ENCODE peak calls at places on chromosomes 11 and 22, in seven cellular contexts. One of them, this sample, is unnamed. For H3K4me1, the result is how much of the 10 kb centered on the place peaks cover.

GRCh38 chr11:76615950-76616349 is 54.6 kb downstream of the LRRC32 start:
- DNase-seq in thoracic aorta: peak
- DNase-seq in kidney: no peak
- DNase-seq in transverse colon: peak
- DNase-seq in fibroblast of lung: peak
- DNase-seq in HCT116: no peak
- DNase-seq in body of pancreas: no peak
- DNase-seq in this sample: peak

GRCh38 chr11:4559527-4560440 is 14.8 kb downstream of the OR52M1 start:
- DNase-seq in thoracic aorta: no peak
- DNase-seq in kidney: no peak
- DNase-seq in transverse colon: no peak
- DNase-seq in fibroblast of lung: no peak
- DNase-seq in HCT116: no peak
- DNase-seq in body of pancreas: peak
- DNase-seq in this sample: no peak

GRCh38 chr11:1055109-1055703 is 18.7 kb upstream of the MUC6 start:
- DNase-seq in thoracic aorta: no peak
- DNase-seq in kidney: peak
- DNase-seq in transverse colon: no peak
- DNase-seq in fibroblast of lung: no peak
- DNase-seq in HCT116: no peak
- DNase-seq in body of pancreas: no peak
- DNase-seq in this sample: no peak

GRCh38 chr22:19815093-19815822 is 39.4 kb downstream of the GNB1L start:
- DNase-seq in thoracic aorta: no peak
- DNase-seq in kidney: no peak
- DNase-seq in transverse colon: no peak
- DNase-seq in fibroblast of lung: no peak
- DNase-seq in HCT116: no peak
- DNase-seq in body of pancreas: no peak
- DNase-seq in this sample: no peak

GRCh38 chr11:77071077-77071476 is 4.3 kb downstream of the CAPN5 start:
- DNase-seq in thoracic aorta: no peak
- DNase-seq in kidney: no peak
- DNase-seq in transverse colon: peak
- DNase-seq in fibroblast of lung: no peak
- DNase-seq in HCT116: no peak
- DNase-seq in body of pancreas: no peak
- DNase-seq in this sample: no peak

GRCh38 chr11:104090767-104091166 is 54.3 kb downstream of the DDI1 start:
- DNase-seq in thoracic aorta: no peak
- DNase-seq in kidney: no peak
- DNase-seq in transverse colon: no peak
- DNase-seq in fibroblast of lung: peak
- DNase-seq in HCT116: no peak
- DNase-seq in body of pancreas: no peak
- DNase-seq in this sample: no peak

GRCh38 chr11:5691963-5692358 is 2.4 kb downstream of the TRIM22 start:
- DNase-seq in thoracic aorta: no peak
- DNase-seq in kidney: no peak
- DNase-seq in transverse colon: no peak
- DNase-seq in fibroblast of lung: no peak
- DNase-seq in HCT116: no peak
- DNase-seq in body of pancreas: no peak
- DNase-seq in this sample: no peak

GRCh38 chr11:80505771-80506170 is 1064.9 kb upstream of the TENM4 start:
- DNase-seq in thoracic aorta: no peak
- DNase-seq in kidney: no peak
- DNase-seq in transverse colon: no peak
- DNase-seq in fibroblast of lung: no peak
- DNase-seq in HCT116: no peak
- DNase-seq in body of pancreas: no peak
- DNase-seq in this sample: no peak

GRCh38 chr22:37985050-37985585 is 763 bp upstream of the SOX10 start:
- DNase-seq in thoracic aorta: no peak
- DNase-seq in kidney: no peak
- DNase-seq in transverse colon: no peak
- DNase-seq in fibroblast of lung: no peak
- DNase-seq in HCT116: no peak
- DNase-seq in body of pancreas: no peak
- DNase-seq in this sample: no peak

GRCh38 chr11:106288057-106288456 is 210.6 kb downstream of the AASDHPPT start:
- DNase-seq in thoracic aorta: no peak
- DNase-seq in kidney: no peak
- DNase-seq in transverse colon: no peak
- DNase-seq in fibroblast of lung: no peak
- DNase-seq in HCT116: no peak
- DNase-seq in body of pancreas: no peak
- DNase-seq in this sample: no peak

GRCh38 chr22:23896166-23896522 is 2.0 kb downstream of the MIF start:
- DNase-seq in thoracic aorta: no peak
- DNase-seq in kidney: no peak
- DNase-seq in transverse colon: no peak
- DNase-seq in fibroblast of lung: no peak
- DNase-seq in HCT116: no peak
- DNase-seq in body of pancreas: no peak
- DNase-seq in this sample: no peak

GRCh38 chr22:23896523-23897186 is 2.5 kb downstream of the MIF start:
- DNase-seq in thoracic aorta: no peak
- DNase-seq in kidney: peak
- DNase-seq in transverse colon: no peak
- DNase-seq in fibroblast of lung: no peak
- DNase-seq in HCT116: no peak
- DNase-seq in body of pancreas: no peak
- DNase-seq in this sample: no peak

GRCh38 chr22:23894710-23895598 is 771 bp downstream of the MIF start:
- DNase-seq in thoracic aorta: peak
- DNase-seq in kidney: peak
- DNase-seq in transverse colon: peak
- DNase-seq in fibroblast of lung: peak
- DNase-seq in HCT116: peak
- DNase-seq in body of pancreas: peak
- DNase-seq in this sample: no peak

GRCh38 chr22:23893957-23894709 is at the start of gene MIF:
- DNase-seq in thoracic aorta: peak
- DNase-seq in kidney: peak
- DNase-seq in transverse colon: peak
- DNase-seq in fibroblast of lung: peak
- DNase-seq in HCT116: peak
- DNase-seq in body of pancreas: peak
- DNase-seq in this sample: peak

DNA sequence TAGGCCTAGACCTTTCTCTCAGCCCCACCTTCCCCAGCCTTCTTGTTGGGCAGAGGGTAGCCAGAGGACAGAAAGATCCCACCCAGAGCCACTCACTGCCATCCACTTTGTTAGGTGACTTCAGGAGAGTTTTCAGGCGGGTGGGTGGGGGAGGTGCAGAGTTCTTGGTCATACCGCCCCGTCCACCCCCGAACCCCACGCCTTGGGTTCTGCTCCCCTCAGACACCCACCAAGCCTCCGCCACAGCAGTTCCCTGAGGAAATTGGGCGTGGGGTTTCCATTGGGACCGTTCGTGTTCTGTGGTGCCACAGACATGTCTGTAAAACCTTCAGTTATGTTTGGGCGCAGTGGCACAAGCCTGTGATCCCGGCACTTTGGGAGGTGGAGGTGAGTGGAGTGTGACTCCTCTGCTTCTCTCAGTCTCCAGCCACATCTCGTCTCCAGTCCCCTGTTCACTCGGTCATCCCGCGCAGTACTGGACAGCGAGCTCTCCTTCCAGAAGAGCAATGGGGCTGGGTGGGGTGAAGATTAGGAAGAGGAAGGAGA is 1.5 kb downstream of the MIF start:
- DNase-seq in thoracic aorta: no peak
- DNase-seq in kidney: no peak
- DNase-seq in transverse colon: no peak
- DNase-seq in fibroblast of lung: no peak
- DNase-seq in HCT116: no peak
- DNase-seq in body of pancreas: no peak
- DNase-seq in this sample: no peak
- TF ChIP-seq CTCF in thoracic aorta: no peak
- TF ChIP-seq CTCF in kidney: no peak
- TF ChIP-seq CTCF in transverse colon: no peak
- TF ChIP-seq CTCF in fibroblast of lung: no peak
- TF ChIP-seq CTCF in HCT116: no peak
- TF ChIP-seq CTCF in body of pancreas: no peak
- TF ChIP-seq CTCF in this sample: no peak

DNA sequence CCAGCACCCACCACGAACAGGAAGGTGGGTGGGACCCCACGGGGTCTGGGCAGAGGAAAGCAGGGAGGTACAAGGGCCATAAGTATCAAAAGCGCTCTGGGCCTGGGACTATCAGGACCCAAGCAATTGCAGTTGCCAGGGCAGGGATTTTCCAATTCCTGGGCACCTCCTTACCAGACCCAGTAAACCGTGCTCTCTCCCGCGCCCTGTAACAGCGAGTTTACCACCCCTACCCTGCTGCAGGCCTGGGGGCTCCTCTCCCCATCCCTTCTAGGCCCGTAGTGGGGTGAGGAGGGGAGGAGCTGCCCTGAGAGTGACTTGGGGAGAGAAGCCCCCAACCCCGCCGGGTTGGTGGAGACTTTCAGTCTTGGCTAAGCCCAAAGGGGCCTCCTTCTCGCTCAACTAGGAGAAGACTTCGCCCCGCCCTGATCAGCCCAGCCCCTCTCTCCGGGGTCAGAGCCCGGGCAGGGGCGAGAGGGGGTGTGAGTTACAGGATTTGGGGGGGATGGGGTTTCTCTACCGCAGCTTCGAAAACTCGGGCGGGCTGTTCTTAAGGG is 5.4 kb downstream of the PAX6 start:
- DNase-seq in thoracic aorta: no peak
- DNase-seq in kidney: no peak
- DNase-seq in transverse colon: no peak
- DNase-seq in fibroblast of lung: peak
- DNase-seq in HCT116: no peak
- DNase-seq in body of pancreas: no peak
- DNase-seq in this sample: no peak
- H3K4me1 ChIP-seq in thoracic aorta: under half
- H3K4me1 ChIP-seq in kidney: under half
- H3K4me1 ChIP-seq in transverse colon: under half
- H3K4me1 ChIP-seq in fibroblast of lung: under half
- H3K4me1 ChIP-seq in HCT116: under half
- H3K4me1 ChIP-seq in body of pancreas: under half
- H3K4me1 ChIP-seq in this sample: under half

GRCh38 chr22:31749636-31750364 is at the start of gene PRR14L:
- DNase-seq in thoracic aorta: peak
- DNase-seq in kidney: peak
- DNase-seq in transverse colon: peak
- DNase-seq in fibroblast of lung: peak
- DNase-seq in HCT116: peak
- DNase-seq in body of pancreas: peak
- DNase-seq in this sample: peak
- TF ChIP-seq CTCF in thoracic aorta: no peak
- TF ChIP-seq CTCF in kidney: no peak
- TF ChIP-seq CTCF in transverse colon: no peak
- TF ChIP-seq CTCF in fibroblast of lung: no peak
- TF ChIP-seq CTCF in HCT116: no peak
- TF ChIP-seq CTCF in body of pancreas: no peak
- TF ChIP-seq CTCF in this sample: no peak

GRCh38 chr11:12542186-12542935 is 131.9 kb upstream of the TEAD1 start:
- DNase-seq in thoracic aorta: no peak
- DNase-seq in kidney: no peak
- DNase-seq in transverse colon: no peak
- DNase-seq in fibroblast of lung: no peak
- DNase-seq in HCT116: no peak
- DNase-seq in body of pancreas: no peak
- DNase-seq in this sample: no peak
- H3K4me1 ChIP-seq in thoracic aorta: under half
- H3K4me1 ChIP-seq in kidney: under half
- H3K4me1 ChIP-seq in transverse colon: under half
- H3K4me1 ChIP-seq in fibroblast of lung: under half
- H3K4me1 ChIP-seq in HCT116: under half
- H3K4me1 ChIP-seq in body of pancreas: under half
- H3K4me1 ChIP-seq in this sample: under half

DNA sequence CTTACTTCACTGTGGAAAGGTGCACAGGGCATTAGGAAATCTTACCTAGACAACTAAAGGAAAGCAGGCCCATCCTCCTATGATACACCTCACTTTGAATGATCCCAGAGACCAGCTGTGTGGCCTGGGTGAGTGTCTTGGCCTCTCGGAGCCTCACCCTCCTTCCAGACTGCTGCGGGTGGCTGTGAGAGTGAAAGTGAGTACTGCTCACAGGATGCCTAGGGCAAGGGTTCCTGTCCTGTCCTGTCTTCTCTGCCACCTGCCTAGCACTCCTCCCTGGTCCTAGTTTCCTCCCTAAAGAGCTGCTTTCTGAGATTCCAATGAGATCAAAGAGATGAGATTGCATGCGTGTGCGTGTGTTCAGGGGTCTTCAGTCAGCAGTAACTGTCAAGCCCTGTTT is 19.5 kb upstream of the ADORA2A start:
- DNase-seq in thoracic aorta: no peak
- DNase-seq in kidney: no peak
- DNase-seq in transverse colon: no peak
- DNase-seq in fibroblast of lung: no peak
- DNase-seq in HCT116: no peak
- DNase-seq in body of pancreas: no peak
- DNase-seq in this sample: no peak
- TF ChIP-seq CTCF in thoracic aorta: no peak
- TF ChIP-seq CTCF in kidney: no peak
- TF ChIP-seq CTCF in transverse colon: no peak
- TF ChIP-seq CTCF in fibroblast of lung: no peak
- TF ChIP-seq CTCF in HCT116: no peak
- TF ChIP-seq CTCF in body of pancreas: no peak
- TF ChIP-seq CTCF in this sample: no peak

GRCh38 chr22:24543679-24544243 is 11.2 kb downstream of the GUCD1 start:
- DNase-seq in thoracic aorta: no peak
- DNase-seq in kidney: no peak
- DNase-seq in transverse colon: no peak
- DNase-seq in fibroblast of lung: no peak
- DNase-seq in HCT116: no peak
- DNase-seq in body of pancreas: no peak
- DNase-seq in this sample: no peak
- H3K4me1 ChIP-seq in thoracic aorta: under half
- H3K4me1 ChIP-seq in kidney: under half
- H3K4me1 ChIP-seq in transverse colon: under half
- H3K4me1 ChIP-seq in fibroblast of lung: under half
- H3K4me1 ChIP-seq in HCT116: under half
- H3K4me1 ChIP-seq in body of pancreas: under half
- H3K4me1 ChIP-seq in this sample: under half

DNA sequence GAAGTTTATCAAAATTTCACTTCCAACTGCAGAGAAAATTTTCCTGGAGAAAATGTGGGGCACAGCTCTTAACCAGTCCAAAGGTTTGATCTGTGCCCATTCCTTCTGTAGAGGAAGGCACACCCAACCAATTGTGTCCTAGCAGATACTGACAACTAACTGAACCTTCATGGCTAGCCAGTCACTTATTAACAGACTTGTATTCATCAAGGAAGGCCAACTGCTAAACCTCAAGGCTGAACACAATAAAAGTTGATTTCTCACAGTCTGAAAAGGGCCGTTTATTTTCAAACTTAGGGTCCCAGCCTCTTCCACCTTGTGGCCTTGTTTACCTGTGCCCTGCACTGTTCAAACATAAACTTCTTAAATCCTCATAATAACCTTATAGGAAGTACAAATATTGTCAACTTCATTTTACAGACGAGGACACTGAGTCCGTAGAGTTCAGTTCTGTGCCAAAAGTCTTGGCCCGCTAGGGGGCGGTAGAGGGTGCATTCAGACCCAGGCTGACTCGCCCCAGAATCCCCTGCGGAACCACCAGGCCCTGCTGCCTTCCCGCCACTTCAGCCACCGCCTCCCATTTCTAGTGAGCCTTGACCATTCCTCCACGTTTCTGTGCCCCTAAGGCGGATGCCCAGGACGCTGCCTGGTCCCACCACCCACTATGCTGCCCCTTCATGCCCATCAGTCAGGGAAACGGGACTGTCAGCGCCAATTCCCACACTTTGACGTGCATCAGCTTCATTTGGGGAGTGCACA is 19.3 kb downstream of the SYT13 start:
- DNase-seq in thoracic aorta: no peak
- DNase-seq in kidney: no peak
- DNase-seq in transverse colon: peak
- DNase-seq in fibroblast of lung: no peak
- DNase-seq in HCT116: no peak
- DNase-seq in body of pancreas: no peak
- DNase-seq in this sample: no peak
- TF ChIP-seq CTCF in thoracic aorta: no peak
- TF ChIP-seq CTCF in kidney: no peak
- TF ChIP-seq CTCF in transverse colon: peak
- TF ChIP-seq CTCF in fibroblast of lung: no peak
- TF ChIP-seq CTCF in HCT116: peak
- TF ChIP-seq CTCF in body of pancreas: no peak
- TF ChIP-seq CTCF in this sample: no peak